ENCODE peak calls at places on chromosomes 1 and 21, in ten cellular contexts. N, Q, A, V, H, K, E, Z, J and C are unnamed samples.

GRCh38 chr1:229270547-229271447 is at the start of gene RAB4A:
- DNase-seq in E (peak), V (peak), A (peak), J (peak), H (peak), K (peak), Z (peak), N (peak), Q (peak), C (no peak)

GRCh38 chr1:203080456-203080855 is 5.4 kb downstream of the MYOG start:
- DNase-seq in Z (no peak), J (no peak), K (no peak), Q (no peak), V (no peak), E (no peak), N (no peak), A (no peak), H (peak), C (no peak)

GRCh38 chr1:50651476-50652263 is 228.4 kb upstream of the DMRTA2 start:
- DNase-seq in K (no peak), V (no peak), E (no peak), H (no peak), A (no peak), Z (no peak), Q (no peak), N (no peak), J (no peak), C (no peak)

GRCh38 chr1:207810606-207811295 is 58.9 kb downstream of the CD46 start:
- DNase-seq in K (no peak), H (no peak), N (no peak), V (peak), A (no peak), Q (no peak), J (no peak), Z (no peak), E (no peak), C (no peak)

GRCh38 chr1:240687820-240688219 is 75.9 kb upstream of the GREM2 start:
- DNase-seq in N (no peak), Q (no peak), J (no peak), Z (no peak), V (no peak), K (no peak), H (no peak), E (no peak), A (no peak), C (no peak)

GRCh38 chr1:101588677-101589076 is 351.9 kb downstream of the S1PR1 start:
- DNase-seq in A (no peak), V (no peak), Q (no peak), N (no peak), K (no peak), E (no peak), Z (no peak), J (no peak), H (no peak), C (no peak)

GRCh38 chr1:176051902-176052518 is 155.1 kb downstream of the COP1 start:
- DNase-seq in J (no peak), H (no peak), V (no peak), Q (no peak), E (no peak), K (no peak), N (no peak), A (no peak), Z (no peak), C (no peak)

GRCh38 chr1:154407021-154407865 is 2.1 kb downstream of the IL6R start:
- DNase-seq in Q (no peak), E (no peak), N (no peak), J (peak), V (peak), A (no peak), K (no peak), Z (no peak), H (no peak), C (no peak)

GRCh38 chr1:153985984-153986761 is at the start of gene RAB13:
- DNase-seq in H (peak), N (peak), Q (peak), Z (peak), V (peak), K (peak), A (peak), J (peak), E (peak), C (no peak)

GRCh38 chr1:232111616-232112015 is 485.0 kb downstream of the DISC1 start:
- DNase-seq in Z (no peak), H (no peak), K (no peak), N (no peak), E (no peak), J (no peak), A (no peak), Q (no peak), V (no peak), C (no peak)

GRCh38 chr1:175317309-175317708 is 124.7 kb upstream of the KIAA0040 start:
- DNase-seq in J (no peak), N (no peak), Q (no peak), A (no peak), Z (no peak), V (no peak), E (no peak), H (no peak), K (peak), C (no peak)

GRCh38 chr1:108057536-108057935 is 92.6 kb upstream of the VAV3 start:
- DNase-seq in K (peak), Q (no peak), E (no peak), Z (peak), J (peak), A (peak), N (peak), V (peak), H (no peak), C (no peak)

GRCh38 chr1:85358702-85359438 is 82.4 kb upstream of the BCL10 start:
- DNase-seq in H (no peak), J (no peak), V (no peak), K (no peak), N (no peak), E (no peak), Q (no peak), A (no peak), Z (no peak), C (no peak)

GRCh38 chr1:77859248-77859647 is 29.2 kb upstream of the NEXN start:
- DNase-seq in J (no peak), V (no peak), N (no peak), K (no peak), Q (no peak), A (no peak), E (no peak), Z (no peak), H (no peak), C (no peak)

GRCh38 chr1:153400244-153400643 is 9.4 kb upstream of the S100A8 start:
- DNase-seq in A (no peak), Z (no peak), E (no peak), Q (no peak), J (no peak), H (no peak), N (no peak), K (no peak), V (no peak), C (no peak)

GRCh38 chr1:245326396-245326795 is 171.6 kb downstream of the KIF26B start:
- DNase-seq in A (no peak), Q (no peak), V (no peak), H (no peak), J (no peak), K (no peak), E (no peak), Z (no peak), N (no peak), C (no peak)

GRCh38 chr1:227070638-227071285 is 130.7 kb downstream of the COQ8A start:
- DNase-seq in Q (no peak), A (no peak), Z (no peak), H (no peak), J (no peak), K (no peak), E (no peak), V (no peak), N (no peak), C (no peak)

GRCh38 chr21:42262826-42263225 is 43.9 kb downstream of the ABCG1 start:
- DNase-seq in A (peak), N (peak), Q (peak), E (no peak), H (no peak), J (peak), K (no peak), Z (peak), V (peak), C (peak)

GRCh38 chr1:198713081-198713480 is 74.2 kb downstream of the PTPRC start:
- DNase-seq in V (no peak), Z (no peak), K (no peak), J (no peak), E (peak), H (no peak), N (no peak), A (no peak), Q (no peak), C (peak)

GRCh38 chr1:163472267-163472666 is 150.5 kb downstream of the NUF2 start:
- DNase-seq in J (peak), V (no peak), H (no peak), N (no peak), K (no peak), Q (no peak), A (no peak), E (peak), Z (no peak), C (no peak)

GRCh38 chr1:166020229-166020628 is 146.6 kb downstream of the FAM78B start:
- DNase-seq in J (no peak), Q (no peak), H (no peak), A (no peak), Z (no peak), N (no peak), V (no peak), K (no peak), E (no peak), C (no peak)

GRCh38 chr21:35843911-35844667 is 216.2 kb downstream of the SETD4 start:
- DNase-seq in Z (peak), J (no peak), E (no peak), A (no peak), V (no peak), H (no peak), Q (no peak), K (no peak), N (no peak), C (no peak)

GRCh38 chr1:196660272-196660671 is 8.4 kb downstream of the CFH start:
- DNase-seq in H (no peak), K (no peak), A (no peak), J (no peak), E (no peak), Q (no peak), N (no peak), Z (no peak), V (no peak), C (no peak)

GRCh38 chr21:45935628-45936027 is 45.9 kb upstream of the COL6A1 start:
- DNase-seq in E (peak), Q (no peak), Z (no peak), K (peak), N (no peak), J (no peak), H (no peak), A (no peak), V (no peak), C (peak)

GRCh38 chr21:41664881-41665765 is 101.7 kb downstream of the RIPK4 start:
- DNase-seq in Q (no peak), N (no peak), K (peak), J (no peak), E (peak), A (no peak), Z (peak), V (no peak), H (no peak), C (no peak)

GRCh38 chr1:223513309-223513708 is 120.1 kb downstream of the CCDC185 start:
- DNase-seq in H (no peak), N (no peak), E (no peak), A (no peak), Q (no peak), J (no peak), V (no peak), Z (no peak), K (no peak), C (no peak)

GRCh38 chr1:82227696-82228095 is 427.0 kb downstream of the ADGRL2 start:
- DNase-seq in A (no peak), Q (no peak), N (no peak), J (no peak), H (no peak), V (no peak), Z (no peak), K (no peak), E (peak), C (no peak)

GRCh38 chr1:147316968-147317367 is 74.5 kb downstream of the CHD1L start:
- DNase-seq in V (no peak), E (no peak), Z (no peak), K (no peak), A (no peak), J (no peak), N (no peak), H (no peak), Q (no peak), C (no peak)

GRCh38 chr1:117615474-117615873 is 9.6 kb downstream of the TENT5C start:
- DNase-seq in N (no peak), J (no peak), E (no peak), A (no peak), V (no peak), Q (no peak), K (no peak), H (no peak), Z (no peak), C (no peak)
- H3K27ac ChIP-seq in N (no peak), J (no peak), E (no peak), A (no peak), V (no peak), Q (no peak), K (no peak), H (no peak), Z (no peak), C (no peak)

DNA sequence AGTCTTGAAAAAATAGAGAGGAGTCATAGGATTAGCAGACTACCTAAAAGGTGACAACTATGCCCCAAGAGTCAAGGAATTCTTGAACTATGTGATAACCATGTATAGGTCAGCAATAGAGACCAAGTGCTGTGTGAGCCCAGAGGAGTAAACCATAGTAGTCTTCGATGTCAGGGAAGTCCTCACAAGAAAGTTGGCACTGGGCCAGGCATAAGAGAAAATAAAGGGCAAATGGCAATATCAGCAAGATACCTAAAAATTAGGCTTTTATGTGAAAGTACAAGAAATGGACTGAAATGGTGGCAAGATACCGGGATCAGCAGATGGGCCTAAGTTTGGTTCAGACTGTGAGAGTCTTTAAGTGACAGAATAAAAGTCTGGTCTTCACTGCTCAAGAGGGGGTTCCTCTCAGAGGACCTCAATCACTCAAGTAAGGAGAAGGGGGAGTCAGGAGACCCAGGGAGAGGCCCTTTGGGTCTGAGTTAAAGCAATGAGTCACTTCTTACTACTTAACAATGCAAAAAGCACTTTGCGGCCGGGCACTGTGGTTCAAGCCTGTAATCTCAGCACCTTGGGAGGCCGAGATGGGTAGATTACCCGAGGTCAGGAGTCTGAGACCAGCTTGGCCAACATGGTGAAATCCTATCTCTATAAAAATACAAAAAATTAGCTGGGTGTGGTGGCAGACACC is 95.0 kb downstream of the TEX35 start:
- DNase-seq in Z (no peak), Q (no peak), N (no peak), V (no peak), J (no peak), A (no peak), E (peak), K (no peak), H (no peak), C (no peak)
- H3K27ac ChIP-seq in Z (no peak), Q (no peak), N (peak), V (no peak), J (peak), A (no peak), E (peak), K (no peak), H (no peak), C (peak)

GRCh38 chr1:214318956-214319355 is 38.0 kb downstream of the SMYD2 start:
- DNase-seq in Q (no peak), Z (no peak), A (no peak), H (no peak), N (no peak), E (no peak), K (no peak), J (no peak), V (no peak), C (no peak)

GRCh38 chr1:214318356-214318755 is 37.4 kb downstream of the SMYD2 start:
- DNase-seq in E (peak), H (no peak), K (no peak), A (no peak), N (no peak), Q (no peak), J (no peak), Z (no peak), V (no peak), C (no peak)

GRCh38 chr1:214317734-214318133 is 36.8 kb downstream of the SMYD2 start:
- DNase-seq in Q (no peak), N (no peak), V (no peak), K (no peak), A (no peak), Z (no peak), E (no peak), J (no peak), H (no peak), C (no peak)

GRCh38 chr1:214321686-214322453 is 40.9 kb downstream of the SMYD2 start:
- DNase-seq in A (no peak), H (no peak), E (no peak), V (no peak), Q (no peak), J (no peak), N (no peak), Z (no peak), K (no peak), C (no peak)

DNA sequence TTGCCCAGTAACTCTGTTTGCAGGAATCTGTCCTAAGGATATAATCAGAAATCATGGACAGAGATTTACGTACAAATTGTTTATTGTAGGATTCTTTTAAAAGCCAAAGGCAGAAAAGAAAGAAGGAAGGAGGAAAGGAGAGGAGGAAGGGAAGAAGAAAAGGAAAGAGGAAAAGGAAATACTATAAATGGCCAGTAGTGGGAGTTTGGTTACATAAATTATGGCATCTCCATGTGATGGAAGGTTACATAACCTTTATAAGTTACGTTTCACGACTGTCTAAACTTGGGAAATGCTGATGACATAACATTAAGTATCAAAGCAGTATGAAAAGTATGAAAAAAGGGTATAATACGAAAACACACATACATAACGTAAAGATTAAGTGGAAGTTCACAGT is 39.0 kb downstream of the SMYD2 start:
- DNase-seq in V (no peak), N (no peak), K (no peak), Z (no peak), A (no peak), E (no peak), J (no peak), H (no peak), Q (no peak), C (no peak)
- H3K27ac ChIP-seq in V (no peak), N (no peak), K (no peak), Z (no peak), A (peak), E (no peak), J (no peak), H (no peak), Q (no peak), C (no peak)

GRCh38 chr1:230976360-230976759 is 2.3 kb downstream of the TTC13 start:
- DNase-seq in H (no peak), E (no peak), K (no peak), J (no peak), V (no peak), A (no peak), Q (no peak), N (no peak), Z (no peak), C (no peak)
- H3K27ac ChIP-seq in H (no peak), E (no peak), K (no peak), J (peak), V (no peak), A (peak), Q (no peak), N (no peak), Z (no peak), C (no peak)

GRCh38 chr21:28632718-28633408 is 359.8 kb downstream of the LTN1 start:
- DNase-seq in A (no peak), H (no peak), K (peak), E (peak), Z (no peak), N (no peak), V (no peak), J (no peak), Q (no peak), C (peak)
- H3K27ac ChIP-seq in A (peak), H (peak), K (no peak), E (peak), Z (peak), N (peak), V (peak), J (peak), Q (peak), C (peak)

GRCh38 chr21:33396966-33397365 is 6.2 kb upstream of the IFNGR2 start:
- DNase-seq in H (no peak), K (no peak), E (peak), Z (peak), A (peak), N (no peak), Q (no peak), J (no peak), V (no peak), C (no peak)
- H3K27ac ChIP-seq in H (no peak), K (no peak), E (peak), Z (no peak), A (peak), N (peak), Q (no peak), J (no peak), V (no peak), C (no peak)

GRCh38 chr1:29707796-29708195 is 471.5 kb downstream of the PTPRU start:
- DNase-seq in H (no peak), E (no peak), V (no peak), J (no peak), Q (no peak), A (no peak), Z (no peak), K (no peak), N (no peak), C (no peak)
- H3K27ac ChIP-seq in H (no peak), E (peak), V (no peak), J (no peak), Q (no peak), A (no peak), Z (no peak), K (no peak), N (no peak), C (peak)